ENCODE peak calls at places on chromosomes 6 and 20, in four cellular contexts. V is Caco-2; A is stimulated activated CD8-positive, alpha-beta memory T cell treated with anti-CD3 and anti-CD28 coated beads, Interleukin-12 subunit alpha, Interleukin-12 subunit beta, amount 100 ng/mL, for 1 hour; Z is left colon. T is an unnamed sample.

GRCh38 chr20:25547999-25548398 is 37.3 kb downstream of the NINL start:
- DNase-seq in V (no peak), A (no peak), Z (no peak), T (no peak)

GRCh38 chr20:53949319-53949839 is 121.0 kb downstream of the BCAS1 start:
- DNase-seq in V (no peak), A (peak; percentile 63), Z (peak; percentile 50), T (no peak)

GRCh38 chr6:153511896-153512496 is 380.9 kb upstream of the RGS17 start:
- DNase-seq in V (no peak), A (no peak), Z (no peak), T (peak; percentile 5)

GRCh38 chr6:53628354-53629119 is 37.0 kb downstream of the KLHL31 start:
- DNase-seq in V (no peak), A (no peak), Z (no peak), T (no peak)

GRCh38 chr20:43560974-43561373 is 2.1 kb downstream of the SGK2 start:
- DNase-seq in V (peak; percentile 37), A (no peak), Z (no peak), T (no peak)

GRCh38 chr6:20699402-20699801 is 165.1 kb downstream of the CDKAL1 start:
- DNase-seq in V (no peak), A (no peak), Z (peak; percentile 15), T (no peak)

GRCh38 chr6:159169557-159170332 is 545 bp downstream of the FNDC1 start:
- DNase-seq in V (no peak), A (no peak), Z (peak; percentile 20), T (peak; percentile 36)

GRCh38 chr6:113903666-113904330 is 46.7 kb downstream of the MARCKS start:
- DNase-seq in V (no peak), A (no peak), Z (peak; percentile 22), T (no peak)

GRCh38 chr20:34079818-34080217 is 32.2 kb downstream of the EIF2S2 start:
- DNase-seq in V (peak; percentile 37), A (no peak), Z (no peak), T (no peak)

GRCh38 chr6:77463308-77463880 is at the start of gene HTR1B:
- DNase-seq in V (no peak), A (no peak), Z (peak; percentile 34), T (no peak)

GRCh38 chr6:168387911-168388310 is 53.1 kb upstream of the SMOC2 start:
- DNase-seq in V (no peak), A (no peak), Z (no peak), T (no peak)

GRCh38 chr20:6765469-6766058 is 1.9 kb upstream of the BMP2 start:
- DNase-seq in V (no peak), A (no peak), Z (no peak), T (peak; percentile 23)

GRCh38 chr6:4615891-4616290 is 160.3 kb upstream of the CDYL start:
- DNase-seq in V (no peak), A (no peak), Z (no peak), T (no peak)

GRCh38 chr6:14228571-14228970 is 111.0 kb downstream of the CD83 start:
- DNase-seq in V (no peak), A (no peak), Z (no peak), T (no peak)

GRCh38 chr6:193773-194310 is 98.4 kb upstream of the DUSP22 start:
- DNase-seq in V (no peak), A (no peak), Z (no peak), T (no peak)

GRCh38 chr20:33753763-33754162 is 22.0 kb downstream of the ZNF341 start:
- DNase-seq in V (no peak), A (no peak), Z (no peak), T (no peak)

GRCh38 chr20:36045373-36045714 is 77.0 kb downstream of the CNBD2 start:
- DNase-seq in V (no peak), A (no peak), Z (no peak), T (no peak)

GRCh38 chr6:24744911-24745310 is 26.0 kb upstream of the C6orf62 start:
- DNase-seq in V (no peak), A (no peak), Z (no peak), T (no peak)

GRCh38 chr6:127058027-127058426 is 60.4 kb upstream of the RSPO3 start:
- DNase-seq in V (no peak), A (no peak), Z (no peak), T (no peak)

GRCh38 chr6:80962382-80962781 is 790.1 kb downstream of the TENT5A start:
- DNase-seq in V (no peak), A (no peak), Z (no peak), T (no peak)

GRCh38 chr6:3253597-3253961 is 5.2 kb upstream of the PSMG4 start:
- DNase-seq in V (no peak), A (no peak), Z (no peak), T (no peak)

GRCh38 chr6:122049341-122049740 is 350.1 kb upstream of the HSF2 start:
- DNase-seq in V (no peak), A (no peak), Z (no peak), T (no peak)

GRCh38 chr6:36911946-36912555 is 26.3 kb downstream of the C6orf89 start:
- DNase-seq in V (no peak), A (no peak), Z (no peak), T (no peak)